ENCODE peak calls at places on chromosomes 5 and 9, in six cellular contexts. I is ovary, C is tibial nerve, H is lower leg skin, Y is A549, T is heart left ventricle. L is an unnamed sample.

GRCh38 chr5:75521195-75521594 is 9.5 kb downstream of the POLK start:
- DNase-seq in T (no peak), Y (no peak), I (no peak), H (no peak), C (no peak), L (no peak)

GRCh38 chr9:91060520-91061343 is 259.1 kb downstream of the SYK start:
- DNase-seq in T (no peak), Y (peak; percentile 91), C (peak; percentile 90), H (peak; percentile 91), I (no peak), L (peak; percentile 46)

GRCh38 chr9:126584611-126585010 is 29.1 kb upstream of the LMX1B start:
- DNase-seq in H (peak; percentile 78), T (no peak), Y (no peak), C (no peak), I (no peak), L (no peak)

GRCh38 chr5:111859533-111860270 is 102.7 kb upstream of the NREP start:
- DNase-seq in T (no peak), Y (no peak), C (peak; percentile 7), I (no peak), H (no peak), L (no peak)

GRCh38 chr5:82375488-82376294 is 97.5 kb upstream of the RPS23 start:
- DNase-seq in H (no peak), C (no peak), I (no peak), T (no peak), Y (no peak), L (no peak)

GRCh38 chr5:107063511-107063910 is 607.2 kb downstream of the EFNA5 start:
- DNase-seq in C (no peak), Y (no peak), H (no peak), T (no peak), I (no peak), L (no peak)

GRCh38 chr9:109254317-109254716 is 66.5 kb downstream of the EPB41L4B start:
- DNase-seq in H (no peak), Y (no peak), T (no peak), C (no peak), I (no peak), L (no peak)

GRCh38 chr5:131515348-131515747 is 119.7 kb downstream of the RAPGEF6 start:
- DNase-seq in I (no peak), H (no peak), C (no peak), Y (no peak), T (no peak), L (no peak)

GRCh38 chr5:53359906-53360305 is 120.5 kb upstream of the FST start:
- DNase-seq in H (no peak), I (no peak), T (no peak), C (no peak), Y (no peak), L (no peak)

GRCh38 chr9:101527066-101527465 is 6.6 kb upstream of the RNF20 start:
- DNase-seq in C (no peak), I (no peak), T (no peak), H (no peak), Y (no peak), L (no peak)

GRCh38 chr5:108280248-108280647 is 101.7 kb downstream of the FBXL17 start:
- DNase-seq in H (no peak), Y (no peak), I (no peak), C (no peak), T (no peak), L (no peak)

GRCh38 chr9:35753466-35753865 is 610 bp downstream of the MSMP start:
- DNase-seq in I (no peak), H (no peak), T (no peak), C (no peak), Y (no peak), L (no peak)

GRCh38 chr9:136143215-136144001 is 24.7 kb upstream of the TMEM250 start:
- DNase-seq in Y (peak; percentile 60), T (peak; percentile 20), I (peak; percentile 12), H (no peak), C (no peak), L (no peak)

GRCh38 chr9:92947268-92948031 is at the start of gene FGD3:
- DNase-seq in T (peak; percentile 27), H (no peak), C (no peak), I (no peak), Y (no peak), L (peak; percentile 48)

GRCh38 chr5:55154893-55155292 is 5.1 kb upstream of the GPX8 start:
- DNase-seq in T (no peak), C (no peak), Y (no peak), I (no peak), H (no peak), L (no peak)

GRCh38 chr5:158725223-158725825 is 374.4 kb downstream of the EBF1 start:
- DNase-seq in T (no peak), C (no peak), H (no peak), Y (peak; percentile 16), I (no peak), L (no peak)

GRCh38 chr5:56327810-56328209 is 94.7 kb upstream of the ANKRD55 start:
- DNase-seq in C (no peak), H (no peak), I (no peak), T (no peak), Y (no peak), L (no peak)

GRCh38 chr9:95438958-95439357 is 77.8 kb downstream of the PTCH1 start:
- DNase-seq in Y (no peak), H (no peak), C (no peak), I (no peak), T (no peak), L (no peak)

GRCh38 chr5:95924720-95925119 is 36.9 kb downstream of the ELL2 start:
- DNase-seq in H (no peak), Y (peak; percentile 25), I (no peak), T (no peak), C (no peak), L (peak; percentile 70)

GRCh38 chr9:7085357-7085756 is 327.6 kb downstream of the KDM4C start:
- DNase-seq in C (no peak), T (no peak), I (no peak), H (no peak), Y (no peak), L (no peak)

GRCh38 chr5:135693371-135693955 is 114.7 kb upstream of the CXCL14 start:
- DNase-seq in I (no peak), H (no peak), T (no peak), C (no peak), Y (no peak), L (no peak)

GRCh38 chr9:7676757-7677156 is 122.8 kb downstream of the DMAC1 start:
- DNase-seq in T (no peak), Y (no peak), H (no peak), C (no peak), I (no peak), L (no peak)

GRCh38 chr5:166436857-166437256 is 1854.6 kb upstream of the WWC1 start:
- DNase-seq in H (no peak), T (no peak), I (no peak), Y (no peak), C (no peak), L (no peak)

GRCh38 chr9:78032599-78033457 is 1.2 kb upstream of the GNAQ start:
- DNase-seq in H (no peak), T (no peak), I (peak; percentile 47), Y (no peak), C (no peak), L (no peak)
- TF ChIP-seq POLR2A in H (no peak), T (no peak), I (no peak), Y (no peak), C (no peak), L (no peak)

GRCh38 chr5:109961755-109962154 is 272.0 kb downstream of the MAN2A1 start:
- DNase-seq in C (no peak), Y (no peak), H (no peak), T (no peak), I (no peak), L (no peak)

GRCh38 chr5:109958082-109958481 is 268.4 kb downstream of the MAN2A1 start:
- DNase-seq in I (no peak), C (no peak), Y (no peak), T (no peak), H (no peak), L (no peak)

GRCh38 chr5:109962882-109963603 is 273.3 kb downstream of the MAN2A1 start:
- DNase-seq in I (no peak), T (no peak), H (no peak), Y (no peak), C (no peak), L (no peak)

GRCh38 chr5:109956884-109957283 is 267.2 kb downstream of the MAN2A1 start:
- DNase-seq in H (no peak), T (no peak), C (no peak), I (no peak), Y (no peak), L (no peak)

GRCh38 chr5:109959652-109960051 is 269.9 kb downstream of the MAN2A1 start:
- DNase-seq in Y (peak; percentile 5), H (no peak), C (no peak), I (no peak), T (no peak), L (no peak)
- TF ChIP-seq CTCF in Y (no peak), H (no peak), C (no peak), I (no peak), T (no peak), L (no peak)

DNA sequence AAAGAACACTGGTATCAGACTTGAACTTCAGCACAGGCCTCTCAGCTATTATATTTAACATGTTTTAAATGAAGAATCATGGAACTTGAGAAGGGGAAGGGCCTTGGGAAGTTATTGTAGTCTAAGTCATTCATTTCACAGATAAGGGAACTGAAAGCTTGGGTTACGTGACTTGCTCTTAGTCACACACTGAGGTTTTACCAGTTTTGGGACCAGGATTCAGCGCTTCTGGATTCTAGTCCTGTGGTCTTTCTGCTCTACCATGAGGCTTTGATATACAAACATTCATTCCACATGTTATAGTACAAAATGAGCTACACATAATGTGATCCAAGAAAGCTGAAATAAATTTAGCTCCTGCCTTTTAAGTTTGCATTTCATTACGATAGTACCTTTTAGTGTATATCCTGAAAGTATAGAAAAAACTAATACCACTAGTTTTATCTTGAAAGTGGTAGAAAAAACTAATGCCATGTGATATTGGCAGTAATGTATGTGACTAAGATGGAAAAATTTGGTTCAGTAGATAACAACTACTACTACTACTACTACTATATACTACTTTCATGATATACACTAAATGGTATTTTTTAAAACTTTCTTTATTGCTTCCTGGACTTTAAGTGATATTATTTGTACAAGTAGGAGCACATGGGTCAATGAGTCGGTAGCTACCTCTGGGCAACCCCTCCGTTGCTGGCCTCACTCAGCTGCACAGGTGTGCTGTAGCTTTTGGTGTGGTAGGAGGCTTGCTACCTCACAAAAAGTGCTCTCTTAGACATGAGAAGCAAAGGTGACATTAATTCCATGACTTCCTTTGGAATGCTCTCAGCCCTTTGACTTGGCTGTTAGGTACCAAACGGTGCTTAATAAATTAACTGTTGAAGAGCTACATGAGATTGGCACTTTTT is 40.7 kb downstream of the F2RL2 start:
- DNase-seq in C (no peak), I (no peak), Y (no peak), H (no peak), T (no peak), L (peak; percentile 51)
- H3K4me3 ChIP-seq in C (no peak overlapping the region), I (no peak overlapping the region), Y (no peak overlapping the region), H (no peak overlapping the region), T (no peak overlapping the region), L (no peak overlapping the region)

GRCh38 chr9:134892820-134893420 is 12.3 kb downstream of the FCN2 start:
- DNase-seq in C (no peak), T (no peak), H (peak; percentile 34), Y (no peak), I (no peak), L (no peak)

GRCh38 chr9:134894136-134894860 is 13.7 kb downstream of the FCN2 start:
- DNase-seq in C (no peak), I (no peak), H (peak; percentile 59), Y (no peak), T (no peak), L (no peak)

GRCh38 chr9:134891016-134891589 is 10.5 kb downstream of the FCN2 start:
- DNase-seq in I (no peak), Y (no peak), H (peak; percentile 82), C (no peak), T (no peak), L (no peak)

GRCh38 chr9:134891713-134892112 is 11.1 kb downstream of the FCN2 start:
- DNase-seq in I (no peak), C (no peak), H (peak; percentile 53), T (no peak), Y (no peak), L (no peak)

GRCh38 chr9:134892221-134892620 is 11.6 kb downstream of the FCN2 start:
- DNase-seq in Y (no peak), C (no peak), H (peak; percentile 72), T (no peak), I (no peak), L (no peak)
- TF ChIP-seq POLR2A in Y (no peak), C (no peak), H (no peak), T (no peak), I (no peak), L (no peak)